ENCODE peak calls at places on chromosomes 16 and 17, in eight cellular contexts. Z, P, F, R, A, O, L and E are unnamed samples.

GRCh38 chr16:67844441-67844840 is 2.3 kb upstream of the NUTF2 start:
- DNase-seq in Z (no peak), P (no peak), F (peak), R (no peak), A (no peak), O (no peak), L (no peak), E (no peak)

GRCh38 chr16:80055831-80056230 is 455.3 kb upstream of the MAF start:
- DNase-seq in Z (no peak), P (no peak), F (no peak), R (no peak), A (no peak), O (no peak), L (no peak), E (no peak)

GRCh38 chr16:19014456-19014855 is 30.7 kb downstream of the TMC7 start:
- DNase-seq in Z (peak), P (no peak), F (no peak), R (no peak), A (no peak), O (no peak), L (no peak), E (peak)

GRCh38 chr17:39094607-39095308 is 56.7 kb downstream of the PLXDC1 start:
- DNase-seq in Z (no peak), P (no peak), F (no peak), R (no peak), A (no peak), O (no peak), L (no peak), E (no peak)

GRCh38 chr17:39867891-39868553 is at the start of gene ZPBP2:
- DNase-seq in Z (no peak), P (no peak), F (no peak), R (no peak), A (no peak), O (no peak), L (no peak), E (no peak)

GRCh38 chr17:57284583-57284982 is 28.3 kb downstream of the MSI2 start:
- DNase-seq in Z (no peak), P (no peak), F (no peak), R (no peak), A (no peak), O (no peak), L (no peak), E (peak)

GRCh38 chr16:82788225-82788624 is 161.5 kb downstream of the CDH13 start:
- DNase-seq in Z (no peak), P (no peak), F (no peak), R (no peak), A (no peak), O (no peak), L (no peak), E (no peak)

GRCh38 chr17:14084955-14085354 is 15.7 kb downstream of the COX10 start:
- DNase-seq in Z (no peak), P (no peak), F (no peak), R (no peak), A (no peak), O (no peak), L (no peak), E (no peak)

GRCh38 chr17:79519601-79520000 is 91.2 kb downstream of the RBFOX3 start:
- DNase-seq in Z (no peak), P (no peak), F (no peak), R (no peak), A (no peak), O (no peak), L (no peak), E (no peak)

GRCh38 chr17:39699818-39700147 is at the start of gene ERBB2:
- DNase-seq in Z (peak), P (no peak), F (peak), R (peak), A (no peak), O (peak), L (peak), E (no peak)

GRCh38 chr17:58783380-58783779 is 27.7 kb downstream of the PPM1E start:
- DNase-seq in Z (no peak), P (no peak), F (no peak), R (no peak), A (no peak), O (no peak), L (no peak), E (no peak)

GRCh38 chr17:38748329-38749221 is at the start of gene PCGF2:
- DNase-seq in Z (peak), P (no peak), F (peak), R (peak), A (peak), O (peak), L (peak), E (peak)

GRCh38 chr17:9434502-9435113 is 141.0 kb downstream of the STX8 start:
- DNase-seq in Z (no peak), P (no peak), F (no peak), R (no peak), A (no peak), O (no peak), L (no peak), E (no peak)

GRCh38 chr17:77208217-77208808 is 67.5 kb downstream of the SEC14L1 start:
- DNase-seq in Z (peak), P (no peak), F (peak), R (no peak), A (no peak), O (no peak), L (no peak), E (no peak)

DNA sequence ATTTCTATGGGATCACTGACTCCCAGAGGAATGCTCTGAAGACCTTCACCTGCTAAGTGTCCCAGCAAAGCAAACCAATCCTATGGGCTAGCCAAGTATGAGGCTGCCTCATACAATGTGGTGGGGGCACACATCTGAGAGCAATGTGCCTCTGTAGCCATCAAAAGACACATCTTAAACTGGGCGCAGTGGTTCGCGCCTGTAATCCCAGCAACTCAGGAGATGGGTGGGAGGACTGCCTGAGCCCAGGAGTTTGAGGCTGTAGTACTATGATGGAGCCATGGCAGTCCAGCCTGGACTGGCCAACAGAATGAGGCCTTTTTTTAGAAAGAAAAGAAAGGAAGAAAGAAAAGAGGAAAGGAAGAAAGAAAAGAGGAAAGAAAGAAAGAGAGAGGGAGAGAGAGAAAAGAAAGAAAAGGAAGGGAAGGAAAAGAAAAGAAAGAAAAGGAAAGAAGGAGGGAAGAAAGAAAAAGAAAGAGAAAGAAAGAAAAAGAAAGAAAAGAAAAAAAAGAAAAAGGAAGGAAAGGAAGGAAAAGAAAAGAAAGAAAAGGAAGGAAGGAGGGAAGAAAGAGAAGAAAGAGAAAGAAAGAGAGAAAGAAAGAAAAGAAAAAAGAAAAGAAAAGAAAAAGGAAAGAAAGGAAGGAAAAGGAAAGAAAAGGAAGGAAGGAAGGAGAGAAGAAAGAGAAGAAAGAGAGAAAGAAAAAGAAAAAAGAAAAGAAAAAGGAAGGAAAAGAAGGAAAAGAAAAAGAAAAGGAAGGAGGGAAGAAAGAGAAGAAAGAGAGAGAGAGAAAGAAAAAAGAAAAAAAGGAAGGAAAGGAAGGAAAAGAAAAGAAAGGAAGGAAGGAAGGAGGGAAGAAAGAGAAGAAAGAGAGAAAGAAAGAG is 430.3 kb downstream of the SLC39A11 start:
- DNase-seq in Z (peak), P (no peak), F (no peak), R (no peak), A (no peak), O (no peak), L (no peak), E (no peak)
- TF ChIP-seq RAD21 in Z (no peak), P (no peak), F (no peak), R (no peak), A (no peak), O (no peak), L (no peak), E (no peak)

DNA sequence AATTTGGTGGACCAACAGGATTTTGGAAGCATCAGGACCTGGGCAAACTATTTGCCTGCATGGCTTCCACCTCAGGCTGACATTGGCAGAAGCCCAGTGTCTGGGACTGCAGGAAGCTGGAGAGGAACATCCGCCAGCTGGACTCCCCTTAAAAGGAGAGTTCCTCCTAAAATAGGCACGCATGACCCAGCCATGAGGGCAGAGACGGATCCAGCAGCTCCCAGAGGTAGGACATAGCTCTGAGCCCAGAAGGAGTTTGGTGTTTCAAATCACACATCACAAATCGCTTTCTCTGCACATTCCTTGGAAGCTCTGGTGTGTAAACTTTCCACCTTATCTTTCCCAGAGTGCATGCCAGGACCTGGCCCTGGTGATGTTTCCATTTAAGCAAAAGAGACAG is 231.1 kb upstream of the CDH5 start:
- DNase-seq in Z (no peak), P (no peak), F (peak), R (no peak), A (no peak), O (no peak), L (no peak), E (no peak)
- TF ChIP-seq RAD21 in Z (no peak), P (no peak), F (no peak), R (no peak), A (no peak), O (no peak), L (no peak), E (no peak)

DNA sequence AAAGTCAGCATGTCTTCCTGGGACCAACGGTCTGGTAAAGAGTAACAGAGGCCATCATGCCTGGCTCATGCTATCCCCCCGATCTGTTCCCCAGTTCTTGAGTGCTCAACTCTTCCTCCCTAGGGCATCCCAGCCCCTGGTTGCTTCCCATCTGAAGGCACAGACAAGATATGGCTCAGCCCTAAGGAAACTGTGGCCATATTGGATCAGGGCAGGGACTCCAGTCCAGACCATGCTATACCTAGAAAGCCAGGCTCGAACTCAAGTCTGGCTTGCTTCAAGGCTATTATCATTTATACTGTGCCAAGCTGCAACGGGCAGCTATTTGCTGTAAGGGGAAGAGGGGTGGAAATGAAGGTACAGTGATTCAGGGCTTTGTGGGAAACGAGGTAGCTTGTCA is 2.8 kb downstream of the UBTF start:
- DNase-seq in Z (no peak), P (no peak), F (no peak), R (no peak), A (no peak), O (no peak), L (no peak), E (no peak)
- TF ChIP-seq RAD21 in Z (no peak), P (no peak), F (no peak), R (no peak), A (no peak), O (no peak), L (no peak), E (no peak)

DNA sequence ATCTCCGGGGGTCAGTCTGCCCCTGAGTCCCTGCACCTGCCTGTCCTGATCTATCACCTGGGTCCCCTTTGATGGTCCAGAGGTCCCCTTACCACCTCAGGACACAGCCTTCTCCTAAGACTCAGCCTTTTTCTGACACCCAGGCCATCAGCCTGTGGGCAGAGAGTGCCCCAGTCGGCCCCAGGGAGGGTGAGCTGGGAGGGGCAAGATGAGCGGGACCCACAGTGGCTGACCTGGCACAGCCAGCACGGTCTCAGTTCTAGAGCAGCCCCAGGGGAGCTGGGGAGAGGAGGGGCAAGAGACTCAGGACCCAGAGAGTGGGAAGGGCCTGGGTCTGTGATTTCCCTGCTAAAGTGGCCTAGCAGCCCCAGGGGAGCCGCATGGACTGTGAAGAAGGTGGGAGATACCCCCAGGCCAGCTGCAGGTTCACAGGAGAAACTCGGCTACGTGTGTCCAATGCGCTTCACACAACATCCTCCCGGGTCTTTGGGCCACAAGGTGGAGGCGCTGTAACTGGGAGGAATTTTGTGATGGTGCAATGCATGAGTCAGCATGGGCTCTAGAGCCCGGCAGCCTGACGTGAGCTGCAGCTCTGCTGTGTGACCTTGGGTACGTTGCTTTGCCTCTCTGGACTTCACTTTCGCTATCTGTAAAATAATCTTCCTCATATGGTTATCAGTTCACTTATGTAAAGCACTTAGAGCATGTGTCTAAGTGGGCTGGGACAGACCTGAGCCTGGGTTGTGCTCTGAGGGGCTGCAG is 67.2 kb upstream of the LHX1 start:
- DNase-seq in Z (no peak), P (no peak), F (peak), R (no peak), A (no peak), O (peak), L (no peak), E (peak)
- TF ChIP-seq RAD21 in Z (no peak), P (no peak), F (no peak), R (peak), A (no peak), O (peak), L (peak), E (peak)

GRCh38 chr16:86931410-86931941 is 353.1 kb downstream of the FOXL1 start:
- DNase-seq in Z (no peak), P (no peak), F (peak), R (no peak), A (no peak), O (no peak), L (no peak), E (peak)
- TF ChIP-seq RAD21 in Z (no peak), P (no peak), F (peak), R (no peak), A (no peak), O (no peak), L (no peak), E (no peak)

GRCh38 chr16:13672196-13672595 is 247.8 kb upstream of the ERCC4 start:
- DNase-seq in Z (peak), P (no peak), F (no peak), R (no peak), A (no peak), O (no peak), L (no peak), E (no peak)
- TF ChIP-seq RAD21 in Z (no peak), P (no peak), F (no peak), R (no peak), A (no peak), O (no peak), L (no peak), E (no peak)